ENCODE peak calls at places on chromosomes 6 and 20, in ten cellular contexts. One of them, this sample, is unnamed.

GRCh38 chr6:5998741-5999687 is 7.7 kb downstream of the NRN1 start:
- DNase-seq in Kasumi-1: peak; percentile 23
- DNase-seq in GM12864: no peak
- DNase-seq in GM12891: no peak
- DNase-seq in HepG2: no peak
- DNase-seq in ELF-1: peak; percentile 66
- DNase-seq in OCI-LY7: no peak
- DNase-seq in occipital lobe: no peak
- DNase-seq in T-helper 17 cell: no peak
- DNase-seq in RPMI8226: no peak
- DNase-seq in this sample: no peak

GRCh38 chr6:121998631-121999030 is 400.8 kb upstream of the HSF2 start:
- DNase-seq in GM12864: no peak
- DNase-seq in HepG2: no peak
- DNase-seq in OCI-LY7: no peak
- DNase-seq in Kasumi-1: no peak
- DNase-seq in ELF-1: no peak
- DNase-seq in GM12891: no peak
- DNase-seq in occipital lobe: no peak
- DNase-seq in T-helper 17 cell: no peak
- DNase-seq in RPMI8226: no peak
- DNase-seq in this sample: no peak

GRCh38 chr6:85460951-85461805 is 11.3 kb downstream of the NT5E start:
- DNase-seq in GM12864: peak; percentile 41
- DNase-seq in T-helper 17 cell: no peak
- DNase-seq in GM12891: no peak
- DNase-seq in HepG2: peak; percentile 45
- DNase-seq in OCI-LY7: peak; percentile 68
- DNase-seq in occipital lobe: no peak
- DNase-seq in Kasumi-1: peak; percentile 89
- DNase-seq in ELF-1: no peak
- DNase-seq in RPMI8226: peak; percentile 78
- DNase-seq in this sample: no peak

GRCh38 chr6:151437401-151437800 is 14.5 kb downstream of the RMND1 start:
- DNase-seq in GM12891: no peak
- DNase-seq in T-helper 17 cell: no peak
- DNase-seq in ELF-1: no peak
- DNase-seq in GM12864: no peak
- DNase-seq in occipital lobe: no peak
- DNase-seq in OCI-LY7: no peak
- DNase-seq in Kasumi-1: no peak
- DNase-seq in HepG2: no peak
- DNase-seq in RPMI8226: no peak
- DNase-seq in this sample: no peak

GRCh38 chr20:24742436-24742835 is 206.6 kb upstream of the CST7 start:
- DNase-seq in Kasumi-1: no peak
- DNase-seq in ELF-1: no peak
- DNase-seq in occipital lobe: no peak
- DNase-seq in T-helper 17 cell: no peak
- DNase-seq in RPMI8226: no peak
- DNase-seq in GM12891: no peak
- DNase-seq in HepG2: no peak
- DNase-seq in OCI-LY7: no peak
- DNase-seq in GM12864: no peak
- DNase-seq in this sample: no peak

GRCh38 chr6:26235240-26235730 is 129.7 kb upstream of the BTN3A2 start:
- DNase-seq in GM12891: no peak
- DNase-seq in OCI-LY7: peak; percentile 54
- DNase-seq in GM12864: no peak
- DNase-seq in HepG2: no peak
- DNase-seq in occipital lobe: no peak
- DNase-seq in T-helper 17 cell: no peak
- DNase-seq in RPMI8226: peak; percentile 43
- DNase-seq in ELF-1: no peak
- DNase-seq in Kasumi-1: no peak
- DNase-seq in this sample: no peak

GRCh38 chr6:46626228-46626909 is 26.2 kb downstream of the CYP39A1 start:
- DNase-seq in HepG2: peak; percentile 33
- DNase-seq in occipital lobe: no peak
- DNase-seq in GM12891: no peak
- DNase-seq in ELF-1: no peak
- DNase-seq in RPMI8226: peak; percentile 15
- DNase-seq in Kasumi-1: peak; percentile 30
- DNase-seq in T-helper 17 cell: no peak
- DNase-seq in GM12864: peak; percentile 5
- DNase-seq in OCI-LY7: peak; percentile 79
- DNase-seq in this sample: no peak

GRCh38 chr6:46175446-46175845 is 4.7 kb upstream of the ENPP5 start:
- DNase-seq in RPMI8226: no peak
- DNase-seq in T-helper 17 cell: no peak
- DNase-seq in ELF-1: no peak
- DNase-seq in occipital lobe: no peak
- DNase-seq in GM12864: peak; percentile 56
- DNase-seq in Kasumi-1: no peak
- DNase-seq in GM12891: peak; percentile 16
- DNase-seq in OCI-LY7: no peak
- DNase-seq in HepG2: no peak
- DNase-seq in this sample: no peak

GRCh38 chr6:2839982-2840793 is 1.5 kb downstream of the SERPINB1 start:
- DNase-seq in HepG2: no peak
- DNase-seq in GM12864: no peak
- DNase-seq in Kasumi-1: no peak
- DNase-seq in GM12891: no peak
- DNase-seq in T-helper 17 cell: no peak
- DNase-seq in OCI-LY7: no peak
- DNase-seq in occipital lobe: no peak
- DNase-seq in RPMI8226: no peak
- DNase-seq in ELF-1: no peak
- DNase-seq in this sample: no peak

GRCh38 chr6:30682181-30683117 is 4.0 kb downstream of the PPP1R18 start:
- DNase-seq in ELF-1: peak; percentile 87
- DNase-seq in Kasumi-1: peak; percentile 99
- DNase-seq in GM12864: peak; percentile 82
- DNase-seq in RPMI8226: peak; percentile 96
- DNase-seq in HepG2: peak; percentile 50
- DNase-seq in OCI-LY7: peak; percentile 95
- DNase-seq in GM12891: peak; percentile 77
- DNase-seq in occipital lobe: peak; percentile 25
- DNase-seq in T-helper 17 cell: peak; percentile 73
- DNase-seq in this sample: no peak

This sample was measured in HuH-7.